ENCODE peak calls at places on chromosomes 1 and 21, in four cellular contexts. W is MCF 10A, G is AG04449, X is IMR-90. O is an unnamed sample.

GRCh38 chr1:12153181-12153785 is 13.5 kb upstream of the TNFRSF1B start:
- DNase-seq in W (no peak), G (peak; percentile 52), X (peak; percentile 88), O (no peak)

GRCh38 chr1:156926175-156926574 is 5.7 kb downstream of the LRRC71 start:
- DNase-seq in W (peak; percentile 97), G (no peak), X (peak; percentile 56), O (peak; percentile 45)

GRCh38 chr1:167943541-167943940 is 6.7 kb upstream of the MPC2 start:
- DNase-seq in W (peak; percentile 29), G (no peak), X (peak; percentile 33), O (no peak)

GRCh38 chr21:38839683-38840286 is 34.1 kb downstream of the ETS2 start:
- DNase-seq in W (peak; percentile 89), G (peak; percentile 86), X (peak; percentile 94), O (peak; percentile 74)

GRCh38 chr1:233614173-233614742 is 352 bp downstream of the KCNK1 start:
- DNase-seq in W (peak; percentile 72), G (no peak), X (peak; percentile 19), O (peak; percentile 31)

GRCh38 chr1:204207136-204207616 is 6.6 kb downstream of the GOLT1A start:
- DNase-seq in W (peak; percentile 76), G (no peak), X (no peak), O (no peak)

GRCh38 chr1:193766329-193766728 is 579.9 kb upstream of the B3GALT2 start:
- DNase-seq in W (no peak), G (no peak), X (no peak), O (no peak)

GRCh38 chr21:37367301-37367757 is 756 bp downstream of the DYRK1A start:
- DNase-seq in W (no peak), G (no peak), X (no peak), O (no peak)

GRCh38 chr1:117671781-117672501 is 66.1 kb downstream of the TENT5C start:
- DNase-seq in W (peak; percentile 22), G (no peak), X (no peak), O (peak; percentile 26)

GRCh38 chr1:121558514-121558913 is 373.7 kb downstream of the SRGAP2C start:
- DNase-seq in W (peak; percentile 71), G (peak; percentile 82), X (peak; percentile 90), O (peak; percentile 77)

GRCh38 chr1:153780551-153780950 is 5.3 kb downstream of the SLC27A3 start:
- DNase-seq in W (no peak), G (no peak), X (no peak), O (no peak)